ENCODE peak calls at places on chromosomes 4 and X, in ten cellular contexts. J, Z, M, X, N, R, I, Q, W and A are unnamed samples.

GRCh38 chrX:38192007-38192625 is 28.6 kb downstream of the SRPX start:
- DNase-seq in N (no peak), R (no peak), W (no peak), X (no peak), I (peak; percentile 16), Z (no peak), J (peak; percentile 7), M (no peak), Q (peak; percentile 17), A (no peak)

GRCh38 chrX:16524327-16524726 is 125.6 kb upstream of the S100G start:
- DNase-seq in J (no peak), R (no peak), W (no peak), M (no peak), X (no peak), Q (no peak), N (no peak), Z (no peak), I (no peak), A (no peak)

GRCh38 chrX:45068555-45068954 is 132.1 kb downstream of the DIPK2B start:
- DNase-seq in W (no peak), I (peak; percentile 9), M (no peak), X (peak; percentile 17), R (no peak), N (peak; percentile 1), Z (no peak), Q (no peak), J (no peak), A (no peak)

GRCh38 chr4:3473251-3473942 is 10.3 kb downstream of the DOK7 start:
- DNase-seq in J (no peak), Q (peak; percentile 68), R (no peak), N (no peak), M (no peak), Z (no peak), W (no peak), I (no peak), X (no peak), A (no peak)

GRCh38 chr4:24820541-24820940 is 25.2 kb downstream of the SOD3 start:
- DNase-seq in X (no peak), M (no peak), I (no peak), J (no peak), R (no peak), N (no peak), Z (no peak), W (no peak), Q (no peak), A (no peak)

GRCh38 chr4:48963042-48963679 is 22.9 kb upstream of the CWH43 start:
- DNase-seq in N (peak; percentile 84), Q (no peak), Z (peak; percentile 58), R (peak; percentile 71), J (peak; percentile 47), X (peak; percentile 86), W (peak; percentile 11), M (peak; percentile 40), I (peak; percentile 80), A (peak; percentile 71)

GRCh38 chr4:111494971-111495370 is 650.3 kb upstream of the FAM241A start:
- DNase-seq in N (peak; percentile 27), I (no peak), W (no peak), Z (no peak), M (no peak), Q (no peak), R (no peak), J (no peak), X (peak; percentile 41), A (no peak)

GRCh38 chrX:24020280-24020876 is 6.6 kb downstream of the KLHL15 start:
- DNase-seq in R (no peak), I (no peak), Z (no peak), X (peak; percentile 5), N (peak; percentile 16), J (no peak), M (no peak), W (no peak), Q (no peak), A (no peak)

GRCh38 chrX:110322603-110323002 is 4.7 kb upstream of the AMMECR1 start:
- DNase-seq in W (no peak), X (no peak), N (peak; percentile 34), Z (no peak), I (no peak), R (no peak), J (no peak), M (no peak), Q (no peak), A (no peak)